ENCODE peak calls at places on chromosomes 16 and 17, in four cellular contexts. D, I, N and O are unnamed samples.

GRCh38 chr17:48505788-48506187 is 25.0 kb downstream of the HOXB1 start:
- DNase-seq in D (peak; percentile 62), I (no peak), N (peak; percentile 70), O (no peak)

GRCh38 chr17:37056622-37057021 is 107.9 kb downstream of the AATF start:
- DNase-seq in D (peak; percentile 40), I (no peak), N (no peak), O (no peak)

GRCh38 chr16:52528393-52529080 is 18.4 kb downstream of the TOX3 start:
- DNase-seq in D (no peak), I (peak; percentile 36), N (no peak), O (no peak)

GRCh38 chr17:19730829-19731228 is 14.4 kb upstream of the SLC47A2 start:
- DNase-seq in D (no peak), I (no peak), N (no peak), O (peak; percentile 43)

GRCh38 chr16:51624083-51624775 is 473.2 kb upstream of the SALL1 start:
- DNase-seq in D (no peak), I (no peak), N (no peak), O (no peak)

GRCh38 chr17:76414334-76415295 is 30.2 kb downstream of the SPHK1 start:
- DNase-seq in D (no peak), I (no peak), N (no peak), O (peak; percentile 68)

GRCh38 chr17:927611-928461 is 51.7 kb downstream of the NXN start:
- DNase-seq in D (peak; percentile 87), I (no peak), N (peak; percentile 65), O (peak; percentile 97)

GRCh38 chr17:2084129-2084765 is 29.3 kb downstream of the HIC1 start:
- DNase-seq in D (no peak), I (no peak), N (peak; percentile 54), O (peak; percentile 81)

GRCh38 chr16:77738706-77739105 is 16.4 kb downstream of the NUDT7 start:
- DNase-seq in D (no peak), I (no peak), N (no peak), O (no peak)

GRCh38 chr17:79859676-79860615 is 20.7 kb upstream of the CBX4 start:
- DNase-seq in D (peak; percentile 76), I (no peak), N (no peak), O (peak; percentile 60)

GRCh38 chr17:80187493-80187892 is 17.7 kb downstream of the CARD14 start:
- DNase-seq in D (no peak), I (no peak), N (no peak), O (peak; percentile 91)

GRCh38 chr17:30520882-30521281 is 43.7 kb downstream of the GOSR1 start:
- DNase-seq in D (no peak), I (no peak), N (no peak), O (peak; percentile 19)

GRCh38 chr17:6374761-6375312 is 60.1 kb downstream of the AIPL1 start:
- DNase-seq in D (peak; percentile 76), I (peak; percentile 61), N (peak; percentile 20), O (no peak)

GRCh38 chr16:24367186-24367585 is 111.1 kb downstream of the CACNG3 start:
- DNase-seq in D (no peak), I (no peak), N (no peak), O (no peak)

GRCh38 chr17:57071991-57072944 is 12.8 kb upstream of the AKAP1 start:
- DNase-seq in D (no peak), I (peak; percentile 62), N (no peak), O (no peak)

GRCh38 chr16:12124742-12125141 is 148.2 kb downstream of the SNX29 start:
- DNase-seq in D (no peak), I (no peak), N (no peak), O (no peak)

GRCh38 chr16:17389392-17389791 is 81.4 kb downstream of the XYLT1 start:
- DNase-seq in D (no peak), I (no peak), N (no peak), O (no peak)

GRCh38 chr17:41211845-41212466 is 14.5 kb upstream of the KRTAP9-2 start:
- DNase-seq in D (no peak), I (no peak), N (no peak), O (peak; percentile 69)

GRCh38 chr16:4505356-4506153 is 29.4 kb downstream of the HMOX2 start:
- DNase-seq in D (no peak), I (no peak), N (no peak), O (no peak)

GRCh38 chr16:1913327-1914083 is 4.7 kb downstream of the HS3ST6 start:
- DNase-seq in D (no peak), I (no peak), N (no peak), O (peak; percentile 84)

GRCh38 chr16:15682105-15682570 is 32.1 kb downstream of the NDE1 start:
- DNase-seq in D (peak; percentile 83), I (peak; percentile 78), N (peak; percentile 85), O (peak; percentile 85)

GRCh38 chr16:51510416-51510815 is 359.3 kb upstream of the SALL1 start:
- DNase-seq in D (no peak), I (no peak), N (no peak), O (no peak)

GRCh38 chr17:17613708-17614114 is 22.2 kb upstream of the PEMT start:
- DNase-seq in D (peak; percentile 95), I (peak; percentile 93), N (peak; percentile 82), O (peak; percentile 93)

GRCh38 chr16:58346831-58347371 is 45.4 kb upstream of the GINS3 start:
- DNase-seq in D (no peak), I (no peak), N (no peak), O (no peak)

GRCh38 chr16:81752225-81752875 is 26.7 kb upstream of the PLCG2 start:
- DNase-seq in D (peak; percentile 63), I (peak; percentile 20), N (no peak), O (no peak)

GRCh38 chr17:8162232-8162996 is at the start of gene VAMP2:
- DNase-seq in D (peak; percentile 91), I (peak; percentile 85), N (no peak), O (peak; percentile 96)

GRCh38 chr17:30173649-30174048 is 57.0 kb downstream of the NSRP1 start:
- DNase-seq in D (no peak), I (no peak), N (no peak), O (no peak)

GRCh38 chr17:41617698-41618097 is 5.1 kb upstream of the KRT16 start:
- DNase-seq in D (peak; percentile 63), I (no peak), N (no peak), O (no peak)

GRCh38 chr17:78345791-78346494 is 13.9 kb downstream of the SOCS3 start:
- DNase-seq in D (no peak), I (no peak), N (no peak), O (peak; percentile 29)

DNA sequence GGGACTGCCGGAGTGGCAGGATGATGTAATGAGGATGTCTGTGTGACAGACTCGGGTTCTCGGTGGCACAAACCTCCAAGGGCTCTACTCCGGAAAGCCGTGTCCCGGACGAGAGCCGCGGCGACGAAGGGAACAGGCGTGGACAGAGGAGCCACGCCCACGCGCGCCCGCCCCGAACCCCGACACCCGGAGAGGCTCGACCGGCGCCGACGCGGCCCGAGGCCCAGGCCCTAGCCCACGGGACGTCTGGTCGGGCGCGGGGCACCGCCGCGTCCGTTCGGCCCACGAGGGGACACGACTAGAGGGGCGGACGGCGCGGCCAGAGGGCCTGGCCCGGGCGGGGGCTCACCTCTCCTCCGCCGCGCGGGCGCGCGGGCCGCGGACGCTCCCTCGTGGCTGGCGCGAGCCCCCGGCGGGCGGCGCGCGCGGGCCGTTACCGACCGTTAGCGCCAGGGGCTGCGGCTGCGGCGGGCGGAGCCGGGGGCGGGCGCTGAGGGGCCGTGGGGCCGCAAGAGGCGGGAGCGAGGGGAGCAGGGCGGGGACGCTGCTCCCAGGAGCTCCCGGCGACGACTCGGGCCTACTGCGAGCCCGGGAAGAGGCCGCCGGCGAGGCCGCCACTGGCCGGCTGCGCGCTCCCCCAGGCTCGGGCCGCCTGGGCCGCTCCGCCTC is 2.1 kb upstream of the IRX5 start:
- DNase-seq in D (peak; percentile 67), I (peak; percentile 15), N (no peak), O (peak; percentile 94)
- H3K27ac ChIP-seq in D (peak overlapping the region; percentile 93), I (no peak overlapping the region), N (peak overlapping the region; percentile 68), O (peak overlapping the region; percentile 75)

DNA sequence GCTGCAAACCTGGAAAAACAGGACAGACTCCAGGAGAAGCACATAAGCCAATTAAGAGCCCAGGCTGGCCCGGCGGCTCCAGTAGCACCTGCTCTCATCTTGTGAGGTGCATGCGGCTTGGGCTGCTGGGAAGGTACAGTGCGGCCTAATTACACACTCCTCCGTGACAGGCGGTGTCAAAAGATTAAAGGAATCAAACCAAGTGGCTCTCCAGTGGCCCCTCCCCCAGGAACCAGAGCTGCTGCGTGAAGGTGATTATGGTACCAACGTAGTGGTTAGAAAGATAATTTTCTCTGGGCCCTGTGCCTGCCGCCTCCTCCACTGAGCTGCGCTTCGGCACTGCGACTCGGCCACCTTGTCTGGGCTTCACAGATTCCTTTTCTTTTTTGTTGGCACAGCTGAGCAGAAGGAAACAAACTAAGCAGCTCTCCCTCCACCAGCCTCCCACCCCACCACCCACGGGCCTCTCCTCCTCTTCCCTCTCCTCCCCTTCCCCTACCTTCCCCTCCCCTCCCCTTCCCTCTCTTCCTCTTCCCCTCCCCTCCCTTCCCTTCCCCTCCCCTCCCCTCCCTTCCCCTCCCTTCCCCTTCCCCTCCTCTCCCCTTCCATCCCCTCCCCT is 113.2 kb upstream of the SDK2 start:
- DNase-seq in D (no peak), I (no peak), N (no peak), O (peak; percentile 62)
- H3K27ac ChIP-seq in D (no peak overlapping the region), I (no peak overlapping the region), N (no peak overlapping the region), O (no peak overlapping the region)

DNA sequence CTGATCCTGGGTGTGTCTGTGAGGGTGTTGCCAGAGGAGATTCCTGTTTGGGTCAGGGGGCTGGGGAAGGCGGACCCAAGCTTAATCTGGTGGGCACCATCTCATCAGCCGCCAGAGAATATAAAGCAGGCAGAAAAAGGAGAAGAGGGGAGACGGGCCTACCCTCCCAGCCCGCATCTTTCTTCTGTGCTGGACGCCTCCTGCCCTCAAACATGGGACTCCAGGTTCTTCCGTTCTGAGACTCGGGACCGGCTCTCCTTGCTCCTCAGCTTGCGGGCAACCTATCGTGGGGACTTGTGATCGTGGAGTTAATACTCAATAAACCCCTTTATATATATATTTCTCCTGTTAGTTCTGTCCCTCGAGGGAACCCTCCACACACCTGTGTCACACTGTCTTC is 64.5 kb downstream of the LMF1 start:
- DNase-seq in D (no peak), I (no peak), N (no peak), O (no peak)
- H3K27ac ChIP-seq in D (no peak overlapping the region), I (no peak overlapping the region), N (no peak overlapping the region), O (no peak overlapping the region)

GRCh38 chr17:59366773-59367656 is 35.6 kb downstream of the YPEL2 start:
- DNase-seq in D (peak; percentile 85), I (no peak), N (peak; percentile 60), O (peak; percentile 89)

GRCh38 chr17:59362811-59363205 is 31.4 kb downstream of the YPEL2 start:
- DNase-seq in D (no peak), I (no peak), N (no peak), O (no peak)

GRCh38 chr17:59366040-59366757 is 34.7 kb downstream of the YPEL2 start:
- DNase-seq in D (peak; percentile 97), I (peak; percentile 93), N (no peak), O (no peak)

GRCh38 chr17:59367657-59368045 is 36.2 kb downstream of the YPEL2 start:
- DNase-seq in D (peak; percentile 95), I (no peak), N (no peak), O (no peak)

GRCh38 chr17:59365383-59365981 is 34.0 kb downstream of the YPEL2 start:
- DNase-seq in D (peak; percentile 82), I (no peak), N (no peak), O (no peak)
- H3K27ac ChIP-seq in D (peak overlapping the region; percentile 96), I (peak overlapping the region; percentile 85), N (no peak overlapping the region), O (no peak overlapping the region)